ENCODE peak calls at places on chromosomes 2 and 18, in eight cellular contexts. E is HepG2, F is fibroblast of pulmonary artery, D is HL-60, T is lower leg skin, C is epithelial cell of proximal tubule, X is GM12865, K is choroid plexus epithelial cell. Q is an unnamed sample.

GRCh38 chr2:60515751-60516226 is 37.7 kb downstream of the BCL11A start:
- DNase-seq in K (peak; percentile 95), D (peak; percentile 73), T (no peak), F (peak; percentile 76), X (peak; percentile 82), C (no peak), E (no peak), Q (no peak)

GRCh38 chr2:65487404-65487803 is 55.0 kb upstream of the SPRED2 start:
- DNase-seq in K (no peak), E (no peak), F (no peak), C (no peak), D (no peak), T (no peak), X (no peak), Q (no peak)

GRCh38 chr18:73168171-73168570 is 300.4 kb upstream of the NETO1 start:
- DNase-seq in K (peak; percentile 25), T (no peak), C (peak; percentile 26), D (no peak), F (no peak), E (no peak), X (no peak), Q (no peak)

GRCh38 chr18:2821695-2822094 is 25.1 kb upstream of the EMILIN2 start:
- DNase-seq in K (no peak), X (no peak), D (no peak), C (no peak), F (no peak), T (no peak), E (no peak), Q (no peak)

GRCh38 chr18:43141208-43141607 is 25.7 kb upstream of the RIT2 start:
- DNase-seq in C (no peak), T (no peak), K (no peak), X (no peak), F (no peak), E (no peak), D (no peak), Q (no peak)

GRCh38 chr2:187263675-187264580 is 184.1 kb downstream of the CALCRL start:
- DNase-seq in X (no peak), D (no peak), K (no peak), E (no peak), T (no peak), F (no peak), C (no peak), Q (no peak)

GRCh38 chr2:43326116-43326825 is 99.9 kb upstream of the ZFP36L2 start:
- DNase-seq in E (peak; percentile 37), X (no peak), D (peak; percentile 59), F (no peak), T (no peak), C (no peak), K (no peak), Q (no peak)

GRCh38 chr2:43943809-43944452 is 51.9 kb downstream of the LRPPRC start:
- DNase-seq in E (no peak), F (no peak), C (no peak), X (no peak), T (no peak), K (no peak), D (no peak), Q (no peak)

GRCh38 chr2:99615247-99615771 is 125.5 kb upstream of the REV1 start:
- DNase-seq in F (no peak), D (no peak), K (peak; percentile 14), C (no peak), T (no peak), X (no peak), E (peak; percentile 33), Q (no peak)

GRCh38 chr2:181143790-181144300 is 163.4 kb downstream of the UBE2E3 start:
- DNase-seq in X (no peak), K (peak; percentile 78), C (no peak), D (no peak), F (no peak), E (no peak), T (no peak), Q (no peak)

GRCh38 chr2:43184339-43184895 is 42.0 kb downstream of the ZFP36L2 start:
- DNase-seq in E (peak; percentile 94), C (peak; percentile 88), D (no peak), T (no peak), X (no peak), K (peak; percentile 68), F (no peak), Q (peak; percentile 89)

GRCh38 chr2:53231908-53232307 is 535.7 kb upstream of the CHAC2 start:
- DNase-seq in E (no peak), X (no peak), K (no peak), D (no peak), C (no peak), F (no peak), T (no peak), Q (no peak)

GRCh38 chr18:35459997-35460396 is 37.8 kb downstream of the INO80C start:
- DNase-seq in F (no peak), T (no peak), E (no peak), X (no peak), C (no peak), K (no peak), D (no peak), Q (no peak)

GRCh38 chr2:210366675-210367080 is 51.7 kb upstream of the MYL1 start:
- DNase-seq in D (no peak), X (peak; percentile 33), C (no peak), E (no peak), T (no peak), K (no peak), F (no peak), Q (no peak)

GRCh38 chr2:232310189-232310588 is 68.4 kb upstream of the ALPP start:
- DNase-seq in T (no peak), D (no peak), E (no peak), X (no peak), F (no peak), C (no peak), K (no peak), Q (no peak)

GRCh38 chr2:16375351-16375750 is 290.3 kb downstream of the CYRIA start:
- DNase-seq in K (no peak), C (no peak), E (no peak), T (no peak), F (no peak), D (no peak), X (no peak), Q (no peak)
- H3K4me3 ChIP-seq in K (no peak overlapping the region), C (no peak overlapping the region), E (no peak overlapping the region), T (no peak overlapping the region), F (no peak overlapping the region), D (no peak overlapping the region), X (no peak overlapping the region), Q (no peak overlapping the region)

GRCh38 chr2:174775586-174775985 is 11.3 kb upstream of the CHRNA1 start:
- DNase-seq in C (no peak), F (no peak), T (no peak), D (peak; percentile 16), E (no peak), K (no peak), X (no peak), Q (peak; percentile 78)

GRCh38 chr2:174774828-174775227 is 10.6 kb upstream of the CHRNA1 start:
- DNase-seq in X (no peak), E (no peak), K (no peak), C (no peak), T (no peak), D (no peak), F (no peak), Q (no peak)

GRCh38 chr2:174777334-174777733 is 13.1 kb upstream of the CHRNA1 start:
- DNase-seq in E (no peak), C (no peak), X (no peak), K (no peak), T (no peak), F (no peak), D (no peak), Q (no peak)

GRCh38 chr2:174776686-174777085 is 12.4 kb upstream of the CHRNA1 start:
- DNase-seq in E (no peak), F (no peak), X (no peak), K (peak; percentile 63), C (no peak), T (no peak), D (no peak), Q (no peak)

DNA sequence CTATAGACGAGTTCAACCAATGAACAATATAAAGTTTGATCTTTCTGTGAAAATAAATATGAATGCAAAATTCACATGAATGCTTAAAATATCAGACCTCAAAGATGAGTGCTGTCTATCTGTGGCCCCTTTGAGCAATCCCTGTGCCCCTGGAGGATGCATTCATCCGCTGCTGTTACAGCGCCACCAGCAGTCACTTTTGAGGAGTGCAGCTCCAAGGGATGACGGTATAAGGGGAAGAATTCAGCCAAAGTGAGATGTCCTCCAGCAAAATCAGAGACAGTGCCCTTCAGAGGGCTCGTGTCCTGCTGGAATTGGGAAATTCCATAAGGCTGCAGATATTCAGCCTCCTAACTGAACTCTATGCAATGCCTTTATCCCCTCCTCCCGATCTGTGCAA is 12.0 kb upstream of the CHRNA1 start:
- DNase-seq in T (no peak), K (no peak), F (no peak), E (no peak), C (no peak), D (no peak), X (no peak), Q (no peak)
- TF ChIP-seq CTCF in T (no peak), K (peak; percentile 68), F (peak; percentile 25), E (peak; percentile 39), C (peak; percentile 45), D (no peak), X (peak; percentile 40), Q (peak; percentile 44)

DNA sequence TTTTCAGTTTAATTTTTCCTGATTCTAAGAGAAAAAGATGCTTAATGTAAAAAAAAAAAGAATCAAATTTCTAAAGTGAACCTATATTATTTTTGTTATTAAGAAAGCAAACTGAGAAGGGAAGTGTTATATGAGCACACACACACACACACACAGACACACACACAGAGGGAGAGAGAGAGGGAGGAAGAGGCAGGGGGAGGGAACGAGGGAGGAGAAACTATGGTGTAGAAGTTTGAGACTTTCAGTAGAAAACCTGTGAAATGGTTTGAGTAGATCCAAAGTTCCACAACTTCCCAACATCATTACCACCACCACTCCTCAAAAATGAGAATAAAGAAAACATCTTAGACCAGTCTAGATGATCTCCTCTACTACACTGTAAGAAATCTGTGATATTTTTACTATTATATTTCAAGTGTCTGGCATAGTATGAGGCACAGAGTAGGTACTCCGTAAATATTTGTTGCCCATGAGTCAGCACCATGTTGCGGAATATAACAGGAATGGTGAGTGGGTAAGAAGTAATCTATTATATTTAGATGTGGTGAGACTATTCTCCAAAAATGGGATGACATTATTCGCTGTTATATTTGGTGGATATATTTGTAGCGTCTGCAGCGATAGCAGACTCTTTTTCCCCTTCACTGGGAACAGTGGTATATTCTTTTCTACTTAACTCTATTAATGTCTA is 149.4 kb upstream of the DNMT3A start:
- DNase-seq in X (no peak), K (no peak), T (no peak), E (no peak), D (no peak), C (no peak), F (peak; percentile 52), Q (no peak)
- H3K4me3 ChIP-seq in X (no peak overlapping the region), K (no peak overlapping the region), T (no peak overlapping the region), E (no peak overlapping the region), D (no peak overlapping the region), C (no peak overlapping the region), F (no peak overlapping the region), Q (no peak overlapping the region)

GRCh38 chr2:73997813-73998212 is 13.1 kb downstream of the TET3 start:
- DNase-seq in C (no peak), X (no peak), K (no peak), T (no peak), E (no peak), F (no peak), D (no peak), Q (no peak)
- TF ChIP-seq CTCF in C (no peak), X (no peak), K (peak; percentile 13), T (no peak), E (no peak), F (no peak), D (no peak), Q (no peak)

Q was measured in osteoblast.